ENCODE peak calls at places on chromosomes 13 and 19, in eight cellular contexts. One of them, this sample, is unnamed.

GRCh38 chr13:101305981-101306411 is 110.3 kb downstream of the NALCN start:
- DNase-seq in activated CD4-positive, alpha-beta T cell treated with anti-CD3 and anti-CD28 coated beads, Interleukin-2, amount 50 U/mL, for 48 hours: no peak
- DNase-seq in HT1080: no peak
- DNase-seq in fibroblast of the conjunctiva: no peak
- DNase-seq in BE2C: peak
- DNase-seq in activated T-cell treated with anti-CD3 and anti-CD28 coated beads, Interleukin-2, amount 50 U/mL, for 4 hours: no peak
- DNase-seq in choroid plexus epithelial cell: no peak
- DNase-seq in CD4-positive, alpha-beta T cell: no peak
- DNase-seq in this sample: no peak

GRCh38 chr19:34806976-34807860 is 34.2 kb upstream of the ZNF599 start:
- DNase-seq in activated CD4-positive, alpha-beta T cell treated with anti-CD3 and anti-CD28 coated beads, Interleukin-2, amount 50 U/mL, for 48 hours: no peak
- DNase-seq in HT1080: peak
- DNase-seq in fibroblast of the conjunctiva: no peak
- DNase-seq in BE2C: no peak
- DNase-seq in activated T-cell treated with anti-CD3 and anti-CD28 coated beads, Interleukin-2, amount 50 U/mL, for 4 hours: no peak
- DNase-seq in choroid plexus epithelial cell: no peak
- DNase-seq in CD4-positive, alpha-beta T cell: no peak
- DNase-seq in this sample: peak

GRCh38 chr19:46975011-46975917 is 44.4 kb upstream of the NPAS1 start:
- DNase-seq in activated CD4-positive, alpha-beta T cell treated with anti-CD3 and anti-CD28 coated beads, Interleukin-2, amount 50 U/mL, for 48 hours: no peak
- DNase-seq in HT1080: no peak
- DNase-seq in fibroblast of the conjunctiva: no peak
- DNase-seq in BE2C: no peak
- DNase-seq in activated T-cell treated with anti-CD3 and anti-CD28 coated beads, Interleukin-2, amount 50 U/mL, for 4 hours: no peak
- DNase-seq in choroid plexus epithelial cell: no peak
- DNase-seq in CD4-positive, alpha-beta T cell: no peak
- DNase-seq in this sample: no peak

GRCh38 chr13:48231080-48231479 is 1.9 kb upstream of the ITM2B start:
- DNase-seq in activated CD4-positive, alpha-beta T cell treated with anti-CD3 and anti-CD28 coated beads, Interleukin-2, amount 50 U/mL, for 48 hours: no peak
- DNase-seq in HT1080: no peak
- DNase-seq in fibroblast of the conjunctiva: no peak
- DNase-seq in BE2C: no peak
- DNase-seq in activated T-cell treated with anti-CD3 and anti-CD28 coated beads, Interleukin-2, amount 50 U/mL, for 4 hours: no peak
- DNase-seq in choroid plexus epithelial cell: peak
- DNase-seq in CD4-positive, alpha-beta T cell: no peak
- DNase-seq in this sample: no peak

GRCh38 chr19:30253581-30253996 is 118.6 kb upstream of the ZNF536 start:
- DNase-seq in activated CD4-positive, alpha-beta T cell treated with anti-CD3 and anti-CD28 coated beads, Interleukin-2, amount 50 U/mL, for 48 hours: no peak
- DNase-seq in HT1080: peak
- DNase-seq in fibroblast of the conjunctiva: no peak
- DNase-seq in BE2C: peak
- DNase-seq in activated T-cell treated with anti-CD3 and anti-CD28 coated beads, Interleukin-2, amount 50 U/mL, for 4 hours: no peak
- DNase-seq in choroid plexus epithelial cell: no peak
- DNase-seq in CD4-positive, alpha-beta T cell: no peak
- DNase-seq in this sample: no peak

GRCh38 chr19:38139122-38139521 is 84.9 kb downstream of the DPF1 start:
- DNase-seq in activated CD4-positive, alpha-beta T cell treated with anti-CD3 and anti-CD28 coated beads, Interleukin-2, amount 50 U/mL, for 48 hours: no peak
- DNase-seq in HT1080: no peak
- DNase-seq in fibroblast of the conjunctiva: no peak
- DNase-seq in BE2C: no peak
- DNase-seq in activated T-cell treated with anti-CD3 and anti-CD28 coated beads, Interleukin-2, amount 50 U/mL, for 4 hours: no peak
- DNase-seq in choroid plexus epithelial cell: no peak
- DNase-seq in CD4-positive, alpha-beta T cell: no peak
- DNase-seq in this sample: no peak

GRCh38 chr19:37932985-37933953 is 26.3 kb downstream of the SIPA1L3 start:
- DNase-seq in activated CD4-positive, alpha-beta T cell treated with anti-CD3 and anti-CD28 coated beads, Interleukin-2, amount 50 U/mL, for 48 hours: no peak
- DNase-seq in HT1080: peak
- DNase-seq in fibroblast of the conjunctiva: no peak
- DNase-seq in BE2C: peak
- DNase-seq in activated T-cell treated with anti-CD3 and anti-CD28 coated beads, Interleukin-2, amount 50 U/mL, for 4 hours: no peak
- DNase-seq in choroid plexus epithelial cell: peak
- DNase-seq in CD4-positive, alpha-beta T cell: no peak
- DNase-seq in this sample: no peak

GRCh38 chr19:16355293-16356043 is 30.8 kb downstream of the KLF2 start:
- DNase-seq in activated CD4-positive, alpha-beta T cell treated with anti-CD3 and anti-CD28 coated beads, Interleukin-2, amount 50 U/mL, for 48 hours: no peak
- DNase-seq in HT1080: no peak
- DNase-seq in fibroblast of the conjunctiva: no peak
- DNase-seq in BE2C: peak
- DNase-seq in activated T-cell treated with anti-CD3 and anti-CD28 coated beads, Interleukin-2, amount 50 U/mL, for 4 hours: no peak
- DNase-seq in choroid plexus epithelial cell: peak
- DNase-seq in CD4-positive, alpha-beta T cell: no peak
- DNase-seq in this sample: no peak

GRCh38 chr13:40770934-40771618 is at the start of gene MRPS31:
- DNase-seq in activated CD4-positive, alpha-beta T cell treated with anti-CD3 and anti-CD28 coated beads, Interleukin-2, amount 50 U/mL, for 48 hours: peak
- DNase-seq in HT1080: peak
- DNase-seq in fibroblast of the conjunctiva: peak
- DNase-seq in BE2C: peak
- DNase-seq in activated T-cell treated with anti-CD3 and anti-CD28 coated beads, Interleukin-2, amount 50 U/mL, for 4 hours: peak
- DNase-seq in choroid plexus epithelial cell: peak
- DNase-seq in CD4-positive, alpha-beta T cell: peak
- DNase-seq in this sample: peak

GRCh38 chr13:99415014-99415650 is 86.1 kb upstream of the TM9SF2 start:
- DNase-seq in activated CD4-positive, alpha-beta T cell treated with anti-CD3 and anti-CD28 coated beads, Interleukin-2, amount 50 U/mL, for 48 hours: no peak
- DNase-seq in HT1080: no peak
- DNase-seq in fibroblast of the conjunctiva: no peak
- DNase-seq in BE2C: no peak
- DNase-seq in activated T-cell treated with anti-CD3 and anti-CD28 coated beads, Interleukin-2, amount 50 U/mL, for 4 hours: no peak
- DNase-seq in choroid plexus epithelial cell: no peak
- DNase-seq in CD4-positive, alpha-beta T cell: no peak
- DNase-seq in this sample: no peak

GRCh38 chr13:36718146-36718545 is 44.3 kb downstream of the SERTM1 start:
- DNase-seq in activated CD4-positive, alpha-beta T cell treated with anti-CD3 and anti-CD28 coated beads, Interleukin-2, amount 50 U/mL, for 48 hours: no peak
- DNase-seq in HT1080: peak
- DNase-seq in fibroblast of the conjunctiva: no peak
- DNase-seq in BE2C: no peak
- DNase-seq in activated T-cell treated with anti-CD3 and anti-CD28 coated beads, Interleukin-2, amount 50 U/mL, for 4 hours: no peak
- DNase-seq in choroid plexus epithelial cell: peak
- DNase-seq in CD4-positive, alpha-beta T cell: no peak
- DNase-seq in this sample: no peak

GRCh38 chr19:38742906-38743305 is 1.4 kb downstream of the CAPN12 start:
- DNase-seq in activated CD4-positive, alpha-beta T cell treated with anti-CD3 and anti-CD28 coated beads, Interleukin-2, amount 50 U/mL, for 48 hours: no peak
- DNase-seq in HT1080: no peak
- DNase-seq in fibroblast of the conjunctiva: no peak
- DNase-seq in BE2C: no peak
- DNase-seq in activated T-cell treated with anti-CD3 and anti-CD28 coated beads, Interleukin-2, amount 50 U/mL, for 4 hours: no peak
- DNase-seq in choroid plexus epithelial cell: no peak
- DNase-seq in CD4-positive, alpha-beta T cell: no peak
- DNase-seq in this sample: no peak

GRCh38 chr13:103883152-103883551 is 816.9 kb upstream of the SLC10A2 start:
- DNase-seq in activated CD4-positive, alpha-beta T cell treated with anti-CD3 and anti-CD28 coated beads, Interleukin-2, amount 50 U/mL, for 48 hours: no peak
- DNase-seq in HT1080: peak
- DNase-seq in fibroblast of the conjunctiva: peak
- DNase-seq in BE2C: peak
- DNase-seq in activated T-cell treated with anti-CD3 and anti-CD28 coated beads, Interleukin-2, amount 50 U/mL, for 4 hours: no peak
- DNase-seq in choroid plexus epithelial cell: peak
- DNase-seq in CD4-positive, alpha-beta T cell: no peak
- DNase-seq in this sample: peak

GRCh38 chr19:23774156-23774971 is 15.7 kb upstream of the ZNF681 start:
- DNase-seq in activated CD4-positive, alpha-beta T cell treated with anti-CD3 and anti-CD28 coated beads, Interleukin-2, amount 50 U/mL, for 48 hours: no peak
- DNase-seq in HT1080: no peak
- DNase-seq in fibroblast of the conjunctiva: no peak
- DNase-seq in BE2C: no peak
- DNase-seq in activated T-cell treated with anti-CD3 and anti-CD28 coated beads, Interleukin-2, amount 50 U/mL, for 4 hours: no peak
- DNase-seq in choroid plexus epithelial cell: peak
- DNase-seq in CD4-positive, alpha-beta T cell: no peak
- DNase-seq in this sample: no peak

GRCh38 chr19:42360787-42361544 is 29.1 kb downstream of the CNFN start:
- DNase-seq in activated CD4-positive, alpha-beta T cell treated with anti-CD3 and anti-CD28 coated beads, Interleukin-2, amount 50 U/mL, for 48 hours: no peak
- DNase-seq in HT1080: peak
- DNase-seq in fibroblast of the conjunctiva: no peak
- DNase-seq in BE2C: peak
- DNase-seq in activated T-cell treated with anti-CD3 and anti-CD28 coated beads, Interleukin-2, amount 50 U/mL, for 4 hours: no peak
- DNase-seq in choroid plexus epithelial cell: no peak
- DNase-seq in CD4-positive, alpha-beta T cell: no peak
- DNase-seq in this sample: no peak

GRCh38 chr19:7784856-7785255 is 21.8 kb downstream of the CLEC4M start:
- DNase-seq in activated CD4-positive, alpha-beta T cell treated with anti-CD3 and anti-CD28 coated beads, Interleukin-2, amount 50 U/mL, for 48 hours: no peak
- DNase-seq in HT1080: no peak
- DNase-seq in fibroblast of the conjunctiva: no peak
- DNase-seq in BE2C: no peak
- DNase-seq in activated T-cell treated with anti-CD3 and anti-CD28 coated beads, Interleukin-2, amount 50 U/mL, for 4 hours: no peak
- DNase-seq in choroid plexus epithelial cell: no peak
- DNase-seq in CD4-positive, alpha-beta T cell: no peak
- DNase-seq in this sample: no peak

GRCh38 chr19:57269515-57270250 is 10.6 kb upstream of the ZNF460 start:
- DNase-seq in activated CD4-positive, alpha-beta T cell treated with anti-CD3 and anti-CD28 coated beads, Interleukin-2, amount 50 U/mL, for 48 hours: no peak
- DNase-seq in HT1080: peak
- DNase-seq in fibroblast of the conjunctiva: peak
- DNase-seq in BE2C: no peak
- DNase-seq in activated T-cell treated with anti-CD3 and anti-CD28 coated beads, Interleukin-2, amount 50 U/mL, for 4 hours: no peak
- DNase-seq in choroid plexus epithelial cell: peak
- DNase-seq in CD4-positive, alpha-beta T cell: no peak
- DNase-seq in this sample: no peak

GRCh38 chr19:6273701-6274601 is 5.8 kb downstream of the MLLT1 start:
- DNase-seq in activated CD4-positive, alpha-beta T cell treated with anti-CD3 and anti-CD28 coated beads, Interleukin-2, amount 50 U/mL, for 48 hours: no peak
- DNase-seq in HT1080: peak
- DNase-seq in fibroblast of the conjunctiva: peak
- DNase-seq in BE2C: peak
- DNase-seq in activated T-cell treated with anti-CD3 and anti-CD28 coated beads, Interleukin-2, amount 50 U/mL, for 4 hours: no peak
- DNase-seq in choroid plexus epithelial cell: peak
- DNase-seq in CD4-positive, alpha-beta T cell: no peak
- DNase-seq in this sample: peak

GRCh38 chr19:18259848-18260247 is 14.4 kb downstream of the IQCN start:
- DNase-seq in activated CD4-positive, alpha-beta T cell treated with anti-CD3 and anti-CD28 coated beads, Interleukin-2, amount 50 U/mL, for 48 hours: no peak
- DNase-seq in HT1080: no peak
- DNase-seq in fibroblast of the conjunctiva: no peak
- DNase-seq in BE2C: no peak
- DNase-seq in activated T-cell treated with anti-CD3 and anti-CD28 coated beads, Interleukin-2, amount 50 U/mL, for 4 hours: no peak
- DNase-seq in choroid plexus epithelial cell: peak
- DNase-seq in CD4-positive, alpha-beta T cell: no peak
- DNase-seq in this sample: no peak

GRCh38 chr19:35991731-35992450 is 3.1 kb upstream of the SDHAF1 start:
- DNase-seq in activated CD4-positive, alpha-beta T cell treated with anti-CD3 and anti-CD28 coated beads, Interleukin-2, amount 50 U/mL, for 48 hours: no peak
- DNase-seq in HT1080: peak
- DNase-seq in fibroblast of the conjunctiva: no peak
- DNase-seq in BE2C: no peak
- DNase-seq in activated T-cell treated with anti-CD3 and anti-CD28 coated beads, Interleukin-2, amount 50 U/mL, for 4 hours: no peak
- DNase-seq in choroid plexus epithelial cell: no peak
- DNase-seq in CD4-positive, alpha-beta T cell: no peak
- DNase-seq in this sample: no peak

GRCh38 chr19:48239582-48240141 is 16.1 kb downstream of the CARD8 start:
- DNase-seq in activated CD4-positive, alpha-beta T cell treated with anti-CD3 and anti-CD28 coated beads, Interleukin-2, amount 50 U/mL, for 48 hours: no peak
- DNase-seq in HT1080: peak
- DNase-seq in fibroblast of the conjunctiva: no peak
- DNase-seq in BE2C: no peak
- DNase-seq in activated T-cell treated with anti-CD3 and anti-CD28 coated beads, Interleukin-2, amount 50 U/mL, for 4 hours: no peak
- DNase-seq in choroid plexus epithelial cell: peak
- DNase-seq in CD4-positive, alpha-beta T cell: no peak
- DNase-seq in this sample: no peak

GRCh38 chr13:62137629-62138405 is 722.2 kb upstream of the PCDH20 start:
- DNase-seq in activated CD4-positive, alpha-beta T cell treated with anti-CD3 and anti-CD28 coated beads, Interleukin-2, amount 50 U/mL, for 48 hours: no peak
- DNase-seq in HT1080: no peak
- DNase-seq in fibroblast of the conjunctiva: no peak
- DNase-seq in BE2C: no peak
- DNase-seq in activated T-cell treated with anti-CD3 and anti-CD28 coated beads, Interleukin-2, amount 50 U/mL, for 4 hours: no peak
- DNase-seq in choroid plexus epithelial cell: no peak
- DNase-seq in CD4-positive, alpha-beta T cell: no peak
- DNase-seq in this sample: no peak

GRCh38 chr13:109964164-109964563 is 177.8 kb upstream of the IRS2 start:
- DNase-seq in activated CD4-positive, alpha-beta T cell treated with anti-CD3 and anti-CD28 coated beads, Interleukin-2, amount 50 U/mL, for 48 hours: no peak
- DNase-seq in HT1080: no peak
- DNase-seq in fibroblast of the conjunctiva: no peak
- DNase-seq in BE2C: no peak
- DNase-seq in activated T-cell treated with anti-CD3 and anti-CD28 coated beads, Interleukin-2, amount 50 U/mL, for 4 hours: no peak
- DNase-seq in choroid plexus epithelial cell: no peak
- DNase-seq in CD4-positive, alpha-beta T cell: no peak
- DNase-seq in this sample: no peak

GRCh38 chr19:31535691-31536460 is 186.6 kb upstream of the TSHZ3 start:
- DNase-seq in activated CD4-positive, alpha-beta T cell treated with anti-CD3 and anti-CD28 coated beads, Interleukin-2, amount 50 U/mL, for 48 hours: no peak
- DNase-seq in HT1080: no peak
- DNase-seq in fibroblast of the conjunctiva: no peak
- DNase-seq in BE2C: no peak
- DNase-seq in activated T-cell treated with anti-CD3 and anti-CD28 coated beads, Interleukin-2, amount 50 U/mL, for 4 hours: no peak
- DNase-seq in choroid plexus epithelial cell: no peak
- DNase-seq in CD4-positive, alpha-beta T cell: no peak
- DNase-seq in this sample: no peak

GRCh38 chr13:112137144-112137543 is 70.2 kb downstream of the SOX1 start:
- DNase-seq in activated CD4-positive, alpha-beta T cell treated with anti-CD3 and anti-CD28 coated beads, Interleukin-2, amount 50 U/mL, for 48 hours: no peak
- DNase-seq in HT1080: no peak
- DNase-seq in fibroblast of the conjunctiva: no peak
- DNase-seq in BE2C: no peak
- DNase-seq in activated T-cell treated with anti-CD3 and anti-CD28 coated beads, Interleukin-2, amount 50 U/mL, for 4 hours: no peak
- DNase-seq in choroid plexus epithelial cell: no peak
- DNase-seq in CD4-positive, alpha-beta T cell: no peak
- DNase-seq in this sample: no peak

GRCh38 chr13:87123987-87124784 is 547.0 kb upstream of the SLITRK5 start:
- DNase-seq in activated CD4-positive, alpha-beta T cell treated with anti-CD3 and anti-CD28 coated beads, Interleukin-2, amount 50 U/mL, for 48 hours: no peak
- DNase-seq in HT1080: peak
- DNase-seq in fibroblast of the conjunctiva: peak
- DNase-seq in BE2C: no peak
- DNase-seq in activated T-cell treated with anti-CD3 and anti-CD28 coated beads, Interleukin-2, amount 50 U/mL, for 4 hours: no peak
- DNase-seq in choroid plexus epithelial cell: peak
- DNase-seq in CD4-positive, alpha-beta T cell: no peak
- DNase-seq in this sample: no peak

GRCh38 chr13:95833713-95834112 is 156.8 kb downstream of the DNAJC3 start:
- DNase-seq in activated CD4-positive, alpha-beta T cell treated with anti-CD3 and anti-CD28 coated beads, Interleukin-2, amount 50 U/mL, for 48 hours: no peak
- DNase-seq in HT1080: peak
- DNase-seq in fibroblast of the conjunctiva: no peak
- DNase-seq in BE2C: no peak
- DNase-seq in activated T-cell treated with anti-CD3 and anti-CD28 coated beads, Interleukin-2, amount 50 U/mL, for 4 hours: no peak
- DNase-seq in choroid plexus epithelial cell: peak
- DNase-seq in CD4-positive, alpha-beta T cell: no peak
- DNase-seq in this sample: no peak

GRCh38 chr13:69857188-69857821 is 250.3 kb upstream of the ATXN8OS start:
- DNase-seq in activated CD4-positive, alpha-beta T cell treated with anti-CD3 and anti-CD28 coated beads, Interleukin-2, amount 50 U/mL, for 48 hours: no peak
- DNase-seq in HT1080: peak
- DNase-seq in fibroblast of the conjunctiva: peak
- DNase-seq in BE2C: no peak
- DNase-seq in activated T-cell treated with anti-CD3 and anti-CD28 coated beads, Interleukin-2, amount 50 U/mL, for 4 hours: no peak
- DNase-seq in choroid plexus epithelial cell: peak
- DNase-seq in CD4-positive, alpha-beta T cell: no peak
- DNase-seq in this sample: peak

GRCh38 chr13:97224544-97225324 is 2.6 kb downstream of the MBNL2 start:
- DNase-seq in activated CD4-positive, alpha-beta T cell treated with anti-CD3 and anti-CD28 coated beads, Interleukin-2, amount 50 U/mL, for 48 hours: peak
- DNase-seq in HT1080: peak
- DNase-seq in fibroblast of the conjunctiva: no peak
- DNase-seq in BE2C: no peak
- DNase-seq in activated T-cell treated with anti-CD3 and anti-CD28 coated beads, Interleukin-2, amount 50 U/mL, for 4 hours: no peak
- DNase-seq in choroid plexus epithelial cell: peak
- DNase-seq in CD4-positive, alpha-beta T cell: peak
- DNase-seq in this sample: no peak

GRCh38 chr13:111338841-111339240 is 18.4 kb downstream of the TEX29 start:
- DNase-seq in activated CD4-positive, alpha-beta T cell treated with anti-CD3 and anti-CD28 coated beads, Interleukin-2, amount 50 U/mL, for 48 hours: no peak
- DNase-seq in HT1080: no peak
- DNase-seq in fibroblast of the conjunctiva: no peak
- DNase-seq in BE2C: no peak
- DNase-seq in activated T-cell treated with anti-CD3 and anti-CD28 coated beads, Interleukin-2, amount 50 U/mL, for 4 hours: no peak
- DNase-seq in choroid plexus epithelial cell: no peak
- DNase-seq in CD4-positive, alpha-beta T cell: no peak
- DNase-seq in this sample: no peak

GRCh38 chr19:33641261-33641660 is 19.5 kb downstream of the CHST8 start:
- DNase-seq in activated CD4-positive, alpha-beta T cell treated with anti-CD3 and anti-CD28 coated beads, Interleukin-2, amount 50 U/mL, for 48 hours: no peak
- DNase-seq in HT1080: no peak
- DNase-seq in fibroblast of the conjunctiva: no peak
- DNase-seq in BE2C: no peak
- DNase-seq in activated T-cell treated with anti-CD3 and anti-CD28 coated beads, Interleukin-2, amount 50 U/mL, for 4 hours: no peak
- DNase-seq in choroid plexus epithelial cell: no peak
- DNase-seq in CD4-positive, alpha-beta T cell: no peak
- DNase-seq in this sample: no peak

GRCh38 chr13:36680918-36681317 is 7.1 kb downstream of the SERTM1 start:
- DNase-seq in activated CD4-positive, alpha-beta T cell treated with anti-CD3 and anti-CD28 coated beads, Interleukin-2, amount 50 U/mL, for 48 hours: no peak
- DNase-seq in HT1080: no peak
- DNase-seq in fibroblast of the conjunctiva: no peak
- DNase-seq in BE2C: no peak
- DNase-seq in activated T-cell treated with anti-CD3 and anti-CD28 coated beads, Interleukin-2, amount 50 U/mL, for 4 hours: no peak
- DNase-seq in choroid plexus epithelial cell: no peak
- DNase-seq in CD4-positive, alpha-beta T cell: no peak
- DNase-seq in this sample: no peak

GRCh38 chr13:104823709-104824108 is 1711.8 kb downstream of the EFNB2 start:
- DNase-seq in activated CD4-positive, alpha-beta T cell treated with anti-CD3 and anti-CD28 coated beads, Interleukin-2, amount 50 U/mL, for 48 hours: no peak
- DNase-seq in HT1080: no peak
- DNase-seq in fibroblast of the conjunctiva: no peak
- DNase-seq in BE2C: no peak
- DNase-seq in activated T-cell treated with anti-CD3 and anti-CD28 coated beads, Interleukin-2, amount 50 U/mL, for 4 hours: no peak
- DNase-seq in choroid plexus epithelial cell: no peak
- DNase-seq in CD4-positive, alpha-beta T cell: no peak
- DNase-seq in this sample: no peak